ENCODE peak calls at places on chromosomes 1 and 21, in eight cellular contexts. W is GM23248, O is neural progenitor cell, B is SK-N-SH, E is HCT116, J is PC-3, M is hepatocyte, L is GM23338. U is an unnamed sample.

GRCh38 chr1:238675241-238675640 is 711.1 kb upstream of the CHRM3 start:
- DNase-seq in W (no peak), O (no peak), B (no peak), E (no peak), J (no peak), M (no peak), L (no peak), U (no peak)

GRCh38 chr1:165397945-165398344 is 41.4 kb upstream of the LMX1A start:
- DNase-seq in W (peak; percentile 94), O (no peak), B (no peak), E (no peak), J (peak; percentile 63), M (peak; percentile 65), L (peak; percentile 12), U (no peak)

GRCh38 chr1:107963601-107964396 is 1.2 kb downstream of the VAV3 start:
- DNase-seq in W (peak; percentile 57), O (peak; percentile 41), B (peak; percentile 23), E (no peak), J (no peak), M (peak; percentile 28), L (peak; percentile 64), U (peak; percentile 47)

GRCh38 chr1:71039666-71040262 is 7.9 kb downstream of the PTGER3 start:
- DNase-seq in W (peak; percentile 65), O (no peak), B (no peak), E (no peak), J (no peak), M (no peak), L (no peak), U (no peak)

GRCh38 chr1:242890211-242890741 is 364.8 kb downstream of the CEP170 start:
- DNase-seq in W (peak; percentile 1), O (peak; percentile 85), B (no peak), E (no peak), J (peak; percentile 31), M (peak; percentile 74), L (peak; percentile 80), U (no peak)

GRCh38 chr1:29256979-29257804 is 20.9 kb downstream of the PTPRU start:
- DNase-seq in W (peak; percentile 53), O (peak; percentile 27), B (peak; percentile 63), E (no peak), J (no peak), M (no peak), L (peak; percentile 56), U (no peak)

GRCh38 chr1:94043738-94044289 is 77.1 kb downstream of the ABCA4 start:
- DNase-seq in W (no peak), O (no peak), B (no peak), E (no peak), J (no peak), M (no peak), L (no peak), U (no peak)

GRCh38 chr1:9413143-9413876 is 120.6 kb downstream of the SPSB1 start:
- DNase-seq in W (peak; percentile 83), O (peak; percentile 55), B (peak; percentile 46), E (peak; percentile 56), J (peak; percentile 85), M (peak; percentile 88), L (peak; percentile 52), U (peak; percentile 93)

GRCh38 chr1:77938656-77939055 is 40.2 kb downstream of the FUBP1 start:
- DNase-seq in W (no peak), O (no peak), B (no peak), E (no peak), J (no peak), M (peak; percentile 8), L (no peak), U (no peak)

GRCh38 chr1:205677152-205677551 is 3.2 kb downstream of the SLC45A3 start:
- DNase-seq in W (no peak), O (no peak), B (no peak), E (no peak), J (no peak), M (no peak), L (no peak), U (no peak)

GRCh38 chr1:39659110-39659509 is 12.8 kb downstream of the NT5C1A start:
- DNase-seq in W (no peak), O (no peak), B (no peak), E (no peak), J (no peak), M (no peak), L (no peak), U (no peak)

GRCh38 chr1:108691886-108692723 is at the start of gene PRPF38B:
- DNase-seq in W (peak; percentile 98), O (peak; percentile 96), B (peak; percentile 93), E (peak; percentile 82), J (peak; percentile 90), M (peak; percentile 95), L (peak; percentile 97), U (peak; percentile 82)

DNA sequence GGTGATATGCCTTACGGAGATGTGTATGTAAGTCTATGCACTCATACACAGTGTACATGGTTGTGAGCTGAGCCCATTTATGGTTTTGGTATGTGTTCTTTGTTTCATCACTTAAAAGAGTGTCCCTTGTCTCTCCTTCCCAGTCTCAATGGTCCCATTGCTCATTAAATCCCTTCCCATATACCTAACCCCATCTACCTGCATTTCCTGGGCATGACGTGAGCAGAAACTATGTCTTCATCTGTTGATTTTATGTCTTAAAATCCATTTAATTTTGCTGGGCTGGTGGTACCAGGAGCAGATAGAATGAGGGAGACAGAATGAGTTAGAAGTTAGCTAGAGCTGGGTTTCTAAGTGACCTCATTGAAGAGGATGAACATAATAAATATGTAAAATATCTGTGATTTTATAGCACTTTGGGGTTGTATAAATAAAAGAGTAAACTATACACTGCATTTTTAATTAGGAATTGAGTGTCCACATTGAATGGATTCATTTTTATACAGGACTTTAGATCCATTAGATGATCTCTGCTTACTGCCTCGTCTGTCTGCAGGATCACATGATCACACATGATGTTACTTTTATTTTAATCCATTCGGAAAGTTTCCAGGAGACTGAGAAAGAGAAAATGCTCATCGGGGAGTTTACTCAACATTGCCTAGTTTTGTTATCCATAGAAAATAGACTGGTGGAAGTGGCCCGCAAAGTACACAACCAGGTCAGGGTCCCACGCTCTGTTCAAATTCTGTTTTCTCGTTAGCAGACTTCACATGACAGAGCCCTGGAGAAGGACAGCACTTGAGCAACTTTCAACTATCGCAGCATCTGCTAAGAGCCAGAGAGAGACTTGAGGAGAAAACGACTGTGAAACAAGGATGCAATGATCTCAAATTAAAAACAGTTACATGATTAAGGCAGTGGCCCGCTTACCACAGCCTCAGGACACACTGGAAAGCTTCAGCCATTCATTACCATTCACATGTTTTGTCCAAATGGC is 44.5 kb downstream of the ADAMTS1 start:
- DNase-seq in W (peak; percentile 69), O (no peak), B (no peak), E (no peak), J (no peak), M (no peak), L (no peak), U (no peak)
- TF ChIP-seq EZH2phosphoT487 in W (no peak), O (no peak), B (no peak), E (no peak), J (no peak), M (no peak), L (no peak), U (no peak)

GRCh38 chr21:26795866-26796329 is 49.3 kb downstream of the ADAMTS1 start:
- DNase-seq in W (peak; percentile 86), O (peak; percentile 14), B (peak; percentile 12), E (no peak), J (peak; percentile 84), M (peak; percentile 85), L (no peak), U (no peak)
- H3K27me3 ChIP-seq in W (no peaks in the 10 kb centered on the region), O (no peaks in the 10 kb centered on the region), B (no peaks in the 10 kb centered on the region), E (no peaks in the 10 kb centered on the region), J (no peaks in the 10 kb centered on the region), M (no peaks in the 10 kb centered on the region), L (no peaks in the 10 kb centered on the region), U (no peaks in the 10 kb centered on the region)

GRCh38 chr1:169387383-169387782 is 19.4 kb downstream of the BLZF1 start:
- DNase-seq in W (no peak), O (no peak), B (no peak), E (no peak), J (peak; percentile 38), M (no peak), L (no peak), U (no peak)

GRCh38 chr1:169390303-169390702 is 22.3 kb downstream of the BLZF1 start:
- DNase-seq in W (no peak), O (no peak), B (no peak), E (no peak), J (no peak), M (no peak), L (no peak), U (no peak)

GRCh38 chr1:169395956-169396355 is 28.0 kb downstream of the BLZF1 start:
- DNase-seq in W (peak; percentile 6), O (no peak), B (no peak), E (no peak), J (no peak), M (no peak), L (no peak), U (no peak)

GRCh38 chr1:169392406-169392805 is 24.4 kb downstream of the BLZF1 start:
- DNase-seq in W (no peak), O (no peak), B (no peak), E (no peak), J (no peak), M (no peak), L (no peak), U (no peak)
- TF ChIP-seq EZH2phosphoT487 in W (no peak), O (no peak), B (no peak), E (no peak), J (no peak), M (no peak), L (no peak), U (no peak)

GRCh38 chr1:38175062-38175461 is 128.5 kb upstream of the POU3F1 start:
- DNase-seq in W (no peak), O (no peak), B (no peak), E (no peak), J (no peak), M (no peak), L (no peak), U (no peak)

GRCh38 chr1:38169121-38169520 is 122.5 kb upstream of the POU3F1 start:
- DNase-seq in W (no peak), O (no peak), B (no peak), E (no peak), J (no peak), M (no peak), L (no peak), U (no peak)

GRCh38 chr1:38173848-38174247 is 127.3 kb upstream of the POU3F1 start:
- DNase-seq in W (no peak), O (no peak), B (no peak), E (no peak), J (no peak), M (no peak), L (no peak), U (no peak)

GRCh38 chr1:38178236-38178635 is 131.6 kb upstream of the POU3F1 start:
- DNase-seq in W (no peak), O (no peak), B (no peak), E (no peak), J (no peak), M (no peak), L (no peak), U (no peak)

DNA sequence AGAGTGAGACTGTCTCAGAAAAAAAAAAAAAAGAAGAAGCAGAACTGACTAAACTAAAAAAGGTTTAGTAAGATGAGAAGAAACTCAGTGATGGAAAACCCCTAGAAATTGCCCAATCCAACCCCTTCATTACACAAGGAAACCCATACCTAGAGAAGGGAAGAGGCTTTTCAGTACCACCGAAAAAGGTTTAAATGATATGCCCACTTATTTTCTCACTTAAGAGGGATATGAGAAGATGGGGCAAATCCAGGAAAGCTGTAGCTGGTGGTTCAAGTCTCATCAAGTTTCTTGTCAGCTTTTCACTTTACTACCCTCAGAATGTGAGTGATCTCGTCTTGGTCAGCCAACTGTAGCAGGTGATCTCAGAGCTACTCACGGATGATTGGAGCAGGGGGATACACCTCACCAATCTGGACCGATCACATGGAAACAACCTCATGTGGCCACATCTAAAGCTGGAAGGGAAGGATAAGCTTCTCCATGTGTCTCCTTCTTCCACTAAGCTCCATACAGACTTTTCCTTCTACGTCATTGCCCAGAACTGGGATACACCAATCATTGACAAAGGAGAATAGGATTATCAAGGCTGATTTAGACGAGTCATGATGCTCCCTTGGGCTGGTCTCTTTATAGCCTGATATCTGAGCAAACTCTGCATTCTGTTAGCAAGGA is 126.7 kb upstream of the POU3F1 start:
- DNase-seq in W (no peak), O (no peak), B (no peak), E (no peak), J (no peak), M (no peak), L (no peak), U (no peak)
- H3K27me3 ChIP-seq in W (no peaks in the 10 kb centered on the region), O (no peaks in the 10 kb centered on the region), B (peaks cover 8% of the 10 kb centered on the region), E (peaks cover 7% of the 10 kb centered on the region), J (peaks cover 50% of the 10 kb centered on the region), M (no peaks in the 10 kb centered on the region), L (no peaks in the 10 kb centered on the region), U (no peaks in the 10 kb centered on the region)

U was measured in MM.1S.